ENCODE peak calls at places on chromosome 17, in four cellular contexts. P is K562, C is HepG2, A is WTC11. X is an unnamed sample.

GRCh38 chr17:42224651-42225050 is 30.4 kb upstream of the GHDC start:
- DNase-seq in P (no peak), C (no peak), A (no peak), X (no peak)

GRCh38 chr17:17555151-17555550 is 36.4 kb downstream of the PEMT start:
- DNase-seq in P (no peak), C (no peak), A (no peak), X (no peak)

GRCh38 chr17:29663155-29663554 is 40.4 kb upstream of the CORO6 start:
- DNase-seq in P (peak), C (peak), A (no peak), X (no peak)

GRCh38 chr17:48393271-48393670 is 36.7 kb downstream of the SKAP1 start:
- DNase-seq in P (no peak), C (no peak), A (no peak), X (no peak)

GRCh38 chr17:263773-264172 is 82.3 kb upstream of the DOC2B start:
- DNase-seq in P (no peak), C (no peak), A (no peak), X (no peak)

GRCh38 chr17:10661377-10661906 is 4.3 kb upstream of the MYH3 start:
- DNase-seq in P (no peak), C (no peak), A (no peak), X (no peak)

GRCh38 chr17:41800601-41801373 is 11.0 kb downstream of the P3H4 start:
- DNase-seq in P (peak), C (peak), A (peak), X (peak)

GRCh38 chr17:10316986-10317834 is 55.6 kb downstream of the MYH13 start:
- DNase-seq in P (peak), C (peak), A (peak), X (peak)

GRCh38 chr17:59859444-59860025 is 33.2 kb downstream of the TUBD1 start:
- DNase-seq in P (peak), C (peak), A (no peak), X (no peak)

GRCh38 chr17:57785032-57785431 is 39.9 kb upstream of the CCDC182 start:
- DNase-seq in P (no peak), C (no peak), A (no peak), X (no peak)

GRCh38 chr17:48241131-48241591 is 133.6 kb downstream of the SNX11 start:
- DNase-seq in P (peak), C (no peak), A (no peak), X (no peak)

GRCh38 chr17:16991349-16992009 is 19.6 kb upstream of the TNFRSF13B start:
- DNase-seq in P (peak), C (peak), A (peak), X (peak)

GRCh38 chr17:1486802-1487695 is 5.4 kb downstream of the MYO1C start:
- DNase-seq in P (peak), C (no peak), A (peak), X (no peak)

GRCh38 chr17:65228734-65229390 is 91.7 kb downstream of the RGS9 start:
- DNase-seq in P (peak), C (no peak), A (no peak), X (peak)

GRCh38 chr17:16925461-16926060 is 46.4 kb downstream of the TNFRSF13B start:
- DNase-seq in P (no peak), C (no peak), A (peak), X (peak)

GRCh38 chr17:65131946-65132345 is 5.2 kb upstream of the RGS9 start:
- DNase-seq in P (no peak), C (peak), A (no peak), X (no peak)

GRCh38 chr17:73719588-73720071 is 75.4 kb upstream of the SDK2 start:
- DNase-seq in P (no peak), C (peak), A (no peak), X (peak)

GRCh38 chr17:79223953-79224352 is 149.3 kb downstream of the ENGASE start:
- DNase-seq in P (no peak), C (no peak), A (no peak), X (no peak)

GRCh38 chr17:16974569-16975265 is 2.8 kb upstream of the TNFRSF13B start:
- DNase-seq in P (no peak), C (no peak), A (no peak), X (no peak)

GRCh38 chr17:79621151-79621940 is 10.5 kb upstream of the RBFOX3 start:
- DNase-seq in P (no peak), C (no peak), A (peak), X (peak)

GRCh38 chr17:79741751-79742588 is 11.2 kb downstream of the ENPP7 start:
- DNase-seq in P (peak), C (peak), A (peak), X (peak)

GRCh38 chr17:20315821-20316220 is 151.5 kb downstream of the LGALS9B start:
- DNase-seq in P (no peak), C (no peak), A (no peak), X (no peak)

GRCh38 chr17:7858487-7858832 is 657 bp downstream of the CYB5D1 start:
- DNase-seq in P (peak), C (peak), A (peak), X (no peak)

GRCh38 chr17:9002610-9003354 is 18.5 kb upstream of the NTN1 start:
- DNase-seq in P (no peak), C (no peak), A (peak), X (peak)

GRCh38 chr17:82862758-82863645 is 23.2 kb upstream of the ZNF750 start:
- DNase-seq in P (peak), C (no peak), A (no peak), X (no peak)

GRCh38 chr17:30429155-30429554 is 48.1 kb upstream of the GOSR1 start:
- DNase-seq in P (no peak), C (no peak), A (no peak), X (no peak)

GRCh38 chr17:76631821-76632565 is 11.6 kb downstream of the ST6GALNAC1 start:
- DNase-seq in P (no peak), C (no peak), A (no peak), X (no peak)

GRCh38 chr17:19781488-19782458 is 33.7 kb upstream of the ALDH3A1 start:
- DNase-seq in P (no peak), C (peak), A (no peak), X (no peak)

GRCh38 chr17:18257268-18257681 is 1.3 kb downstream of the FLII start:
- DNase-seq in P (no peak), C (peak), A (peak), X (no peak)

GRCh38 chr17:8072339-8072726 is 15.2 kb downstream of the ALOX12B start:
- DNase-seq in P (no peak), C (no peak), A (peak), X (no peak)

GRCh38 chr17:57860414-57860999 is 10.7 kb upstream of the MRPS23 start:
- DNase-seq in P (no peak), C (no peak), A (no peak), X (peak)

GRCh38 chr17:6610011-6610410 is 30.5 kb downstream of the KIAA0753 start:
- DNase-seq in P (no peak), C (no peak), A (no peak), X (no peak)

DNA sequence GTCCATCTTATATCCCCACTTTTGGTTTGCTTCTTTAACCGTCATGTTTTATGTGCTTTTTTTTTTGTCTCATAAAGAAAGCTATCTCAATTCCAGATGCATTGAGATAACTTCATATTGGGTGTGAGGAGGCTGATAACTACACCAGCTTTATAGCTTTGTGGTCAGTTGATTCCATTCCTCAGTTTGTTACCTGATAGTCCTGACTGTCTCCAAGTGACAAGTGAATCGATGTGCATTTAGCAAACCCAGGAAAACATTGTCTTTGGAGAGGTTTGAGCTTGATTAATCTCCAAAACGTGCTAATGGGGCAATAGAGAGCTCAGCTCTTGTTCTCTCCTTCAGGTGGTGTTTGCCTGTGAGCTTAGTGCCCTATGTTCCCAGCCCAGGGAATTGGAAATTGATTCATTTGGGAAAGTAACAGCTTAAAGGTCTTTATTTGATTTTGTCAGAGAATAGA is 22.7 kb downstream of the HS3ST3B1 start:
- DNase-seq in P (no peak), C (no peak), A (no peak), X (no peak)
- TF ChIP-seq FOXJ3 in P (no peak), C (no peak), A (no peak), X (no peak)

GRCh38 chr17:68197091-68197996 is 50.5 kb upstream of the AMZ2 start:
- DNase-seq in P (peak), C (no peak), A (peak), X (peak)

GRCh38 chr17:68196394-68197090 is 51.3 kb upstream of the AMZ2 start:
- DNase-seq in P (no peak), C (no peak), A (no peak), X (no peak)

GRCh38 chr17:68198931-68199836 is 48.7 kb upstream of the AMZ2 start:
- DNase-seq in P (no peak), C (no peak), A (peak), X (peak)

GRCh38 chr17:68197997-68198930 is 49.6 kb upstream of the AMZ2 start:
- DNase-seq in P (no peak), C (no peak), A (peak), X (peak)

DNA sequence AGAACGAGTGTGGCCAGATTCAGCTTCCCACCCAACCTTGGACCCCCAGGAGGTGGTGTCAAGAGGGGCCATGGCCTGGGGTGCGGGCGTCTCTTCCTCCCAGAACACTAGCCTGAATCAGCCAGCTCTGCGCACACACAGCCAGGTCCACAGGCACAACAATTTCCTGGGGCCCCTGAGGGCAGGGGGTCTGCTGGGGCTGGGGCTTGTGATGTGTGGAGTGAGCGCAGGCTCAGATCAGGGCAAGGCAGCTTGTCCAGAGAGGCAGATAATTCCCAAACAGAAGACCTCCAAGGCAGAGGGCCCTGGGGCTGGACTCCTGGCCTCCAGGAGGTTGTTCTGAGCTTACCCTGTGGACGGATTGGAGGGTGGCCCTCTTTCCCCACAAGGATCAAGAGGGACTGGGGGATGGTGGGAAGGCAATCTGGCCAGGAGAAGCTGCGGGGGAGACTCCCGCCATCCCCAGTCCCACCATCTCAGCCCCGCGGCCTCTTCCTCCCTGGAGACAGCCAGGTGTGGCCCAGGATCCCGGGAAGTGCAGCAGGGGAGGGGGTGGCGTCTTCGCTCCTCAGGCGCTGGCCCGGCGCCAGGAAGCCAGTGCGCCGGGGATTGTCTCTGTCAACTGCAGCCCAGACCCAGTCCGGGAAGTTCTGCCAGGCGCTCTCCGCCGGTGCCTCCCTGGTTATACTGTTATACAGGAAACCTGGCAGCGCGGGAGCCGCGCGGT is 52.0 kb upstream of the AMZ2 start:
- DNase-seq in P (no peak), C (no peak), A (peak), X (peak)
- TF ChIP-seq FOXJ3 in P (no peak), C (no peak), A (no peak), X (no peak)

GRCh38 chr17:66367112-66367511 is 64.7 kb downstream of the PRKCA start:
- DNase-seq in P (no peak), C (no peak), A (no peak), X (no peak)
- TF ChIP-seq FOXJ3 in P (no peak), C (no peak), A (no peak), X (no peak)

GRCh38 chr17:21841839-21842238 is 149.5 kb downstream of the KCNJ18 start:
- DNase-seq in P (no peak), C (no peak), A (no peak), X (no peak)

GRCh38 chr17:21842332-21843317 is 150.3 kb downstream of the KCNJ18 start:
- DNase-seq in P (no peak), C (no peak), A (no peak), X (no peak)

GRCh38 chr17:21843951-21844590 is 151.7 kb downstream of the KCNJ18 start:
- DNase-seq in P (no peak), C (no peak), A (no peak), X (no peak)

DNA sequence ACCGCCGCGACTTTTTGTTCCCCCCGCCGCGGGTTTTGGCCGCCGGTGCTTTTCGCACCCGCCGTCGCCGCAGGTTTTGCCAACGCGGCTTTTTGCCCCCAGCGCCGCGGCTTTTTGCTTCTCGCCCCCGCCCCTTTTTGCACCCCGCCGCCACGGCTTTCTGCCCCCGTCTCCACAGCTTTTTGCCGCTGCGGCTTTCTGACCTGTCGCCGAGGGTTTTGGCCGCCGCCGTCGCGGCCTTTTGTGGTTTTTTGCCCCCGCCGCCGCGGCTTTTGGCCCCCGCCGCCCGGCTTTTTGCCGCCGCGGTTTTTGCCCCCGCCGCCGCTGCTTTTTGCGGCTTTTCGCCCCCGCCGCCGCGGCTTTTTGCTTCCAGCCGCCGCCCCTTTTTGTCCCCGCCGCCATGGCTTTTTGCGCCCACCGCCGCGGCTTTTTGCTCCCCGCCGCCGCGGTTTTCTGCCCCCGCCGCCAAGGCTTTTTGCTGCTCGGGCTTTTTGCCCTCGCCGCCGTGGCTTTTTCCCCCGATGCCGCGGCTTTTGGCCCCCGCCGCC is 151.1 kb downstream of the KCNJ18 start:
- DNase-seq in P (no peak), C (no peak), A (no peak), X (no peak)
- TF ChIP-seq FOXJ3 in P (no peak), C (no peak), A (no peak), X (no peak)

DNA sequence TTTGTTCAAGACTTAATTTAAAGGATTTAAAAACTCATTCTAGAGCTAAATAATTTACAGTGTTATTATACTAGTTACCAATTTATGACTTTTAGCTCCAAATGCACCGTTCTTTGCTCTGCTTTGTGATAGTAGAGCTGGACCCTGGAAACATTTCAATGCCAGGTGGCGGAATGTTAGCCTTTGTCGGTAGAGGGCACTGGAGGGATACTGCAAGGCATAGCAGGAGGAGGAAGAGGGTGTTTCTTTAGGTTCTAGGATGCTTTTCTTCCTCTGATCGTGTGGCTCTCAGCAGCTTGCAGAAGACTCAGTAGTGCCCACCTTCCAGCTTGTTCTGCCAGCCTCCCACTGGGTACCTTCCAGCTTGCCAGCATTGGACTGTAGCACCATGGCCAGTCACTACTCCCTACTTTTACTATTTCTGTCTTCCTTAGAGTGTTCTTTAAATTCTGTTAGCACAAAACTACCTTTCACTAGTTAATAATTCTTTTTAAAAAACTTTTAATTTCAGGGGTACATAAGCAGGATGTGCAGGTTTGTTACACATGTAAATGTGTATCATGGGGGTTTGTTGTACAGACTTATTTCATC is 325.3 kb downstream of the UTP18 start:
- DNase-seq in P (peak), C (peak), A (peak), X (peak)
- TF ChIP-seq FOXJ3 in P (no peak), C (no peak), A (no peak), X (no peak)

GRCh38 chr17:36213695-36214094 is 2.8 kb downstream of the CCL4L2 start:
- DNase-seq in P (no peak), C (no peak), A (no peak), X (no peak)
- TF ChIP-seq FOXJ3 in P (no peak), C (no peak), A (no peak), X (no peak)

GRCh38 chr17:80755650-80756405 is 211.2 kb downstream of the RPTOR start:
- DNase-seq in P (peak), C (no peak), A (peak), X (no peak)

GRCh38 chr17:80761421-80761871 is 216.8 kb downstream of the RPTOR start:
- DNase-seq in P (no peak), C (no peak), A (no peak), X (no peak)

GRCh38 chr17:80762076-80762475 is 217.4 kb downstream of the RPTOR start:
- DNase-seq in P (no peak), C (no peak), A (no peak), X (no peak)

GRCh38 chr17:80760501-80760900 is 215.9 kb downstream of the RPTOR start:
- DNase-seq in P (no peak), C (no peak), A (no peak), X (no peak)

GRCh38 chr17:80758793-80759673 is 214.4 kb downstream of the RPTOR start:
- DNase-seq in P (no peak), C (peak), A (no peak), X (no peak)
- TF ChIP-seq FOXJ3 in P (no peak), C (no peak), A (no peak), X (no peak)